ENCODE peak calls at places on chromosomes 13 and 19, in seven cellular contexts. C is SJCRH30, P is breast epithelium, J is heart right ventricle, Z is ascending aorta, B is mesendoderm, T is MM.1S. W is an unnamed sample. For H3K4me1, the result is how much of the 10 kb centered on the place peaks cover.

GRCh38 chr13:69999875-70000274 is 107.8 kb upstream of the ATXN8OS start:
- DNase-seq in C (no peak), P (no peak), J (no peak), Z (no peak), B (no peak), T (no peak), W (no peak)

GRCh38 chr13:27953671-27954405 is 15.3 kb downstream of the CDX2 start:
- DNase-seq in C (no peak), P (no peak), J (peak), Z (peak), B (peak), T (peak), W (no peak)

GRCh38 chr13:49021953-49022352 is 46.2 kb downstream of the FNDC3A start:
- DNase-seq in C (no peak), P (no peak), J (no peak), Z (no peak), B (no peak), T (no peak), W (no peak)

GRCh38 chr13:93559718-93560117 is 333.1 kb downstream of the GPC6 start:
- DNase-seq in C (peak), P (no peak), J (no peak), Z (no peak), B (no peak), T (no peak), W (no peak)

GRCh38 chr19:29547981-29548380 is 22.2 kb downstream of the VSTM2B start:
- DNase-seq in C (no peak), P (peak), J (no peak), Z (peak), B (no peak), T (no peak), W (no peak)

GRCh38 chr19:48053856-48054255 is 10.0 kb upstream of the CABP5 start:
- DNase-seq in C (no peak), P (no peak), J (no peak), Z (no peak), B (no peak), T (no peak), W (no peak)

GRCh38 chr19:35708391-35708790 is 4.0 kb downstream of the ZBTB32 start:
- DNase-seq in C (no peak), P (no peak), J (no peak), Z (no peak), B (no peak), T (no peak), W (no peak)

GRCh38 chr13:93903909-93904308 is 575.6 kb downstream of the DCT start:
- DNase-seq in C (peak), P (no peak), J (no peak), Z (no peak), B (no peak), T (no peak), W (no peak)

GRCh38 chr13:89969996-89970709 is 1377.3 kb upstream of the MIR17HG start:
- DNase-seq in C (no peak), P (no peak), J (no peak), Z (no peak), B (no peak), T (no peak), W (no peak)

GRCh38 chr19:3210347-3211017 is 14.0 kb upstream of the CELF5 start:
- DNase-seq in C (peak), P (no peak), J (no peak), Z (peak), B (peak), T (peak), W (peak)

GRCh38 chr13:21871302-21871862 is 200.5 kb downstream of the FGF9 start:
- DNase-seq in C (no peak), P (no peak), J (no peak), Z (no peak), B (no peak), T (no peak), W (no peak)

GRCh38 chr19:17136026-17136425 is 60.4 kb downstream of the MYO9B start:
- DNase-seq in C (no peak), P (no peak), J (no peak), Z (no peak), B (peak), T (no peak), W (no peak)

GRCh38 chr19:1591421-1592022 is 1.1 kb downstream of the MBD3 start:
- DNase-seq in C (peak), P (no peak), J (no peak), Z (no peak), B (peak), T (peak), W (no peak)

GRCh38 chr19:16561382-16561781 is 10.8 kb downstream of the SLC35E1 start:
- DNase-seq in C (no peak), P (no peak), J (no peak), Z (no peak), B (no peak), T (no peak), W (no peak)

GRCh38 chr19:48396871-48397176 is 3.4 kb downstream of the GRIN2D start:
- DNase-seq in C (no peak), P (no peak), J (no peak), Z (no peak), B (no peak), T (no peak), W (no peak)

GRCh38 chr19:1206063-1206732 is 620 bp downstream of the STK11 start:
- DNase-seq in C (no peak), P (no peak), J (peak), Z (no peak), B (no peak), T (peak), W (no peak)

GRCh38 chr19:39166571-39167391 is 30.0 kb upstream of the NCCRP1 start:
- DNase-seq in C (peak), P (peak), J (peak), Z (no peak), B (no peak), T (no peak), W (no peak)

GRCh38 chr19:19531951-19532805 is 3.5 kb downstream of the YJEFN3 start:
- DNase-seq in C (peak), P (peak), J (peak), Z (peak), B (peak), T (peak), W (peak)

GRCh38 chr19:47509973-47510372 is 4.9 kb downstream of the NAPA start:
- DNase-seq in C (no peak), P (peak), J (no peak), Z (peak), B (no peak), T (no peak), W (no peak)

GRCh38 chr13:108176685-108177274 is 38.6 kb downstream of the LIG4 start:
- DNase-seq in C (peak), P (no peak), J (no peak), Z (no peak), B (peak), T (no peak), W (peak)

GRCh38 chr13:110263906-110264305 is 43.1 kb downstream of the COL4A1 start:
- DNase-seq in C (no peak), P (no peak), J (peak), Z (peak), B (peak), T (no peak), W (no peak)

GRCh38 chr13:103140001-103140671 is 73.9 kb upstream of the SLC10A2 start:
- DNase-seq in C (peak), P (no peak), J (no peak), Z (no peak), B (peak), T (peak), W (no peak)

GRCh38 chr13:98370806-98371553 is 193.9 kb upstream of the RNF113B start:
- DNase-seq in C (no peak), P (no peak), J (peak), Z (no peak), B (no peak), T (no peak), W (no peak)

GRCh38 chr13:75372923-75373841 is 108.8 kb downstream of the TBC1D4 start:
- DNase-seq in C (no peak), P (no peak), J (no peak), Z (no peak), B (no peak), T (no peak), W (no peak)

GRCh38 chr19:40605201-40605971 is 4.2 kb downstream of the LTBP4 start:
- DNase-seq in C (peak), P (peak), J (peak), Z (peak), B (peak), T (peak), W (peak)

GRCh38 chr13:109253316-109253715 is 533.1 kb downstream of the IRS2 start:
- DNase-seq in C (no peak), P (no peak), J (no peak), Z (no peak), B (no peak), T (no peak), W (no peak)

GRCh38 chr13:29254971-29255370 is 340.5 kb downstream of the SLC7A1 start:
- DNase-seq in C (no peak), P (no peak), J (no peak), Z (no peak), B (no peak), T (no peak), W (no peak)
- H3K27ac ChIP-seq in C (no peak), P (no peak), J (no peak), Z (no peak), B (no peak), T (no peak), W (no peak)

GRCh38 chr13:79937311-79938243 is 403.3 kb downstream of the SPRY2 start:
- DNase-seq in C (no peak), P (no peak), J (no peak), Z (no peak), B (no peak), T (no peak), W (no peak)
- H3K4me3 ChIP-seq in C (no peak), P (no peak), J (no peak), Z (no peak), B (no peak), T (no peak), W (no peak)

GRCh38 chr13:29954082-29955043 is 103.9 kb upstream of the UBL3 start:
- DNase-seq in C (no peak), P (no peak), J (no peak), Z (no peak), B (no peak), T (no peak), W (peak)
- H3K4me1 ChIP-seq in C (under half), P (under half), J (under half), Z (under half), B (under half), T (under half), W (under half)

GRCh38 chr19:10419200-10419645 is 1.1 kb upstream of the PDE4A start:
- DNase-seq in C (no peak), P (no peak), J (no peak), Z (no peak), B (no peak), T (no peak), W (no peak)

GRCh38 chr19:10418281-10419199 is 1.8 kb upstream of the PDE4A start:
- DNase-seq in C (peak), P (no peak), J (no peak), Z (no peak), B (peak), T (no peak), W (peak)

GRCh38 chr19:10417598-10418280 is 2.6 kb upstream of the PDE4A start:
- DNase-seq in C (peak), P (no peak), J (no peak), Z (no peak), B (peak), T (no peak), W (no peak)

GRCh38 chr19:10416380-10417257 is 3.7 kb upstream of the PDE4A start:
- DNase-seq in C (peak), P (peak), J (peak), Z (peak), B (peak), T (peak), W (peak)

DNA sequence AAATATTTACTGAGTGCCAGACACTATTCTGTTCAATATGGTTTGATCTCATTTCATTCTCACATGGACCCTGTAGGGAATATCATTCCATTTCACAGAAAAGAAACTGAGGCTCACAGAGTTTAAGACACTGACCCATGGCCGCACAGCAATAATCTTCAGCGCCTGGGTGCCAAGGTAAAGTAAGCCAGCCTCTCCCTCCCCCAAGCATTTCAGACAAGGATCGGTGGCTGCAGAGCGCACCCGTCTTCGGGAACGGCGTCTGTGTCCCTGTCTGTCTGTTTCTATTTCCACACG is 4.3 kb upstream of the PDE4A start:
- DNase-seq in C (no peak), P (no peak), J (no peak), Z (no peak), B (no peak), T (no peak), W (no peak)
- H3K27ac ChIP-seq in C (no peak), P (no peak), J (peak), Z (no peak), B (no peak), T (peak), W (peak)

W was measured in CD4-positive, CD25-positive, alpha-beta regulatory T cell.